ENCODE peak calls at places on chromosomes 6 and 20, in four cellular contexts. Y is IMR-90, N is endothelial cell of umbilical vein, O is K562. L is an unnamed sample.

GRCh38 chr20:61839223-61839911 is 226.3 kb downstream of the TAF4 start:
- DNase-seq in Y (no peak), N (no peak), O (no peak), L (no peak)

GRCh38 chr6:111980168-111980567 is 73.7 kb upstream of the CCN6 start:
- DNase-seq in Y (peak; percentile 73), N (no peak), O (no peak), L (no peak)

GRCh38 chr6:139452176-139452876 is 77.9 kb upstream of the CITED2 start:
- DNase-seq in Y (peak; percentile 50), N (peak; percentile 79), O (no peak), L (peak; percentile 63)

GRCh38 chr20:61949714-61950630 is 115.7 kb downstream of the TAF4 start:
- DNase-seq in Y (no peak), N (no peak), O (no peak), L (no peak)

GRCh38 chr20:32165836-32166545 is 41.6 kb downstream of the PLAGL2 start:
- DNase-seq in Y (no peak), N (no peak), O (no peak), L (no peak)

GRCh38 chr6:53302678-53303360 is 45.9 kb downstream of the ELOVL5 start:
- DNase-seq in Y (peak; percentile 82), N (peak; percentile 95), O (no peak), L (peak; percentile 73)

GRCh38 chr6:20564777-20565176 is 30.5 kb downstream of the CDKAL1 start:
- DNase-seq in Y (peak; percentile 6), N (peak; percentile 65), O (no peak), L (no peak)

GRCh38 chr6:134512946-134513345 is 195.0 kb upstream of the SGK1 start:
- DNase-seq in Y (peak; percentile 31), N (peak; percentile 50), O (no peak), L (no peak)

GRCh38 chr6:170091000-170091638 is 199.8 kb downstream of the DLL1 start:
- DNase-seq in Y (no peak), N (no peak), O (no peak), L (no peak)

GRCh38 chr6:45727824-45728449 is 287.7 kb downstream of the CLIC5 start:
- DNase-seq in Y (no peak), N (no peak), O (no peak), L (no peak)

GRCh38 chr20:19397676-19398075 is 185.2 kb downstream of the SLC24A3 start:
- DNase-seq in Y (no peak), N (no peak), O (no peak), L (no peak)

GRCh38 chr20:57317789-57318371 is 11.7 kb upstream of the SPO11 start:
- DNase-seq in Y (no peak), N (no peak), O (no peak), L (no peak)

GRCh38 chr6:158911746-158912158 is 88.2 kb downstream of the RSPH3 start:
- DNase-seq in Y (no peak), N (no peak), O (no peak), L (no peak)

GRCh38 chr6:150346346-150346745 is 22.5 kb upstream of the IYD start:
- DNase-seq in Y (no peak), N (no peak), O (no peak), L (no peak)

GRCh38 chr6:10269814-10270472 is 144.9 kb downstream of the TFAP2A start:
- DNase-seq in Y (no peak), N (no peak), O (no peak), L (peak; percentile 28)

GRCh38 chr6:33075568-33076405 is at the start of gene HLA-DPB1:
- DNase-seq in Y (peak; percentile 59), N (peak; percentile 80), O (peak; percentile 32), L (no peak)

GRCh38 chr6:1316482-1317220 is 4.8 kb downstream of the FOXQ1 start:
- DNase-seq in Y (no peak), N (no peak), O (no peak), L (no peak)

GRCh38 chr6:45812937-45813336 is 202.7 kb downstream of the CLIC5 start:
- DNase-seq in Y (peak; percentile 6), N (no peak), O (no peak), L (no peak)

DNA sequence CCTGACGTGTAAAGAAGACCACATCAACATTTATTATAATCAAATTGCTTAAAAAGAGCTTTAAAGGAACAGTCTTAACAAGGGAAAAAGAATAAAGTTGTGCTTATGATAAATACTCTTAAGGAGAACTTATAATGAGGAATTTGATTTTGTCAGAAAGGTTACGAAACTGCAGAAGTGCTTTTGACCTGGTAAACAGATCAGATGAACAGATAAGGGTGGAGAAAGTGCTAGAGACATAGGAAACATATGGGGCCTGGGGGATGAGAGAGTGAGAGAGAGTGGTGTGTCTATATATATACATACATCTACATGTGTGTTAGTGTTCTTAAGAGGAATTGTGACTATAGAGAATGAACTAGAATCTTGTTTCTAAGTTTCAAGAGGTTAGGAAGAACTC is 186.2 kb upstream of the GJE1 start:
- DNase-seq in Y (no peak), N (no peak), O (no peak), L (no peak)
- H3K9me1 ChIP-seq in Y (no peaks in the 10 kb centered on the region), N (no peaks in the 10 kb centered on the region), O (no peaks in the 10 kb centered on the region), L (no peaks in the 10 kb centered on the region)

GRCh38 chr6:2410982-2411381 is 165.6 kb upstream of the GMDS start:
- DNase-seq in Y (no peak), N (no peak), O (no peak), L (no peak)

GRCh38 chr6:2416128-2416712 is 170.8 kb upstream of the GMDS start:
- DNase-seq in Y (no peak), N (no peak), O (no peak), L (no peak)

GRCh38 chr6:2414885-2415523 is 169.6 kb upstream of the GMDS start:
- DNase-seq in Y (no peak), N (no peak), O (no peak), L (no peak)

DNA sequence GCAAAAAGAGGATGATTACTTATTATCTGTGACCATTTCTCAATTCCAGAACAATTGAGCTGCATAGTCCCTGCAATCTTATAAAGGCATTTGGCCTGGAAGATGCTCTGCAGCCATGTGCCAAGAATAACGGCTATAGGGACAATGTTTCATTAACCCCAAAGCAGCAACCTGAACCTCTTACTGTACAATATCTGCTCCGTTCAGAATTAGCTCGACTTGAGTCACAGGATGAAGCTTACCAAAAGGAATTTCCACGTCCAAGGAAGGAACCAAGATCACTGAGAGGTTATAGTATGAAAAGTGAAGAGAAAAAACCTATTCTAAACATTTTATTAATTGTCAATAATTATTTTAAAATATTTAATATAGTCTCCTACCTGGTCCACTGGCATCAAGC is 167.3 kb upstream of the GMDS start:
- DNase-seq in Y (peak; percentile 90), N (peak; percentile 36), O (no peak), L (no peak)
- H4K20me1 ChIP-seq in Y (no peaks in the 10 kb centered on the region), N (no peaks in the 10 kb centered on the region), O (no peaks in the 10 kb centered on the region), L (no peaks in the 10 kb centered on the region)

GRCh38 chr20:2914160-2914559 is 40.9 kb downstream of the PTPRA start:
- DNase-seq in Y (no peak), N (peak; percentile 36), O (peak; percentile 20), L (no peak)
- TF ChIP-seq CTCF in Y (peak; percentile 20), N (no peak), O (peak; percentile 19), L (peak; percentile 10)

DNA sequence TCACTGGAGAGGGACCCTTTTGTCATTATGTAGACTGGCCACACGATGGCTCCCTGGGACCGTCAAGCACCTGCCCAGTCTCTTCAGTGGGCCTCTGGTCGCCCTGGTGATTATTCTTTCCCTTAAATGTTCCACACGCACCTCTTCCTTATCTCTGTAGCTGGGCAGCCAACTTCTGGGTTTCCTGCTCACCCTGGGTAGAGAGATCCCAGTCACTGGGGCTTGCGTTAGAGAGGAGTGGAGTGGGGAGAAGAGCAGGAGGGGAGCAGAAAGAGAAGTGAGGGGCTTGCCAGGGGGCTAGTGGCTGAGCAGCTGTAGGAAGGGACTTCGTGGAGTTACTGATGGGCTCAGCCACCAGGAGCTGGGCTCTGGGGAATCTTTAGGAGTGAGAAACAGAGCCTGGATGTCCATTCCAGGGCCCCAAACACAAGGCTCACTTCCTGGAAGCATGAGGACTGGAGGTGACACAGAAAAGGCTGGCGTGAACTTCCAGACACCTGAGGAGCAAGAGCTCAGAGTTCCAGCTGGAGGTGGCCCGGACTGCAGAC is 150.1 kb downstream of the DHX35 start:
- DNase-seq in Y (peak; percentile 28), N (peak; percentile 41), O (peak; percentile 63), L (no peak)
- H3K9me1 ChIP-seq in Y (no peaks in the 10 kb centered on the region), N (no peaks in the 10 kb centered on the region), O (no peaks in the 10 kb centered on the region), L (no peaks in the 10 kb centered on the region)

DNA sequence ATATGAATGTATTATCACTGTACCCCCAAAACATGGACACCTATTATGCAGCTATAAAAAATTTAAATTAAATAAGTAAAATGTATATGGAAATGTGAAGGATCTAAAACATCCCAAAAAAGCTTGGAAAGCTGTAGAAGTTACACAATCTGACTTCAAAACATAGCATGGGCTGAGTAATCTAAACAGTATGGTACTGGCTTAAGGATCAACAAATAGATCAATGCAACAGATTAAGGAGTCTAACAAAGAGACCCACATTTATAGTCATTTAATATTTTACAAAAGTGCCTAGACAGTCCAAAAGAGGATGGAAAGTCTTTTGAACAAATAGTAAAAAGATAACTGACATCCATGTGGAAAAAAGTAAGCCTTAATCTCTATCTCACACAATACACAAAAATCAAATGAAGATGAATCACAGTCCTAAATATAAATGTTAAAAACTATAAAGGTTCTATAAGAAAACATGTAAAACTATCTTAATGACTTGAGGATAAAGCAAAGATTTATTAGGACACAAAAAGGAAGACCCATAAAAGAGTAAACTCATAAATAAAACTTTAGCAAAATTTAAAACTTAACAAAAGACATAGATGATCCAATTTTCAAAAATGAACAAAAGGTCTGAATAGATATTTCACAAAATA is 46.8 kb downstream of the RANBP9 start:
- DNase-seq in Y (peak; percentile 70), N (no peak), O (no peak), L (no peak)
- H4K20me1 ChIP-seq in Y (peaks cover 58% of the 10 kb centered on the region), N (peaks cover 11% of the 10 kb centered on the region), O (no peaks in the 10 kb centered on the region), L (no peaks in the 10 kb centered on the region)

GRCh38 chr6:106145741-106146227 is 59.6 kb downstream of the PRDM1 start:
- DNase-seq in Y (peak; percentile 59), N (no peak), O (no peak), L (no peak)
- TF ChIP-seq CTCF in Y (no peak), N (no peak), O (no peak), L (no peak)

GRCh38 chr6:43805695-43806040 is 35.7 kb downstream of the VEGFA start:
- DNase-seq in Y (no peak), N (no peak), O (no peak), L (no peak)
- H3K9me1 ChIP-seq in Y (peaks cover 2% of the 10 kb centered on the region), N (no peaks in the 10 kb centered on the region), O (peaks cover 2% of the 10 kb centered on the region), L (no peaks in the 10 kb centered on the region)